ENCODE peak calls at places on chromosomes 16 and 17, in eight cellular contexts. One of them, this sample, is unnamed.

GRCh38 chr17:6297960-6298359 is 137.0 kb downstream of the AIPL1 start:
- DNase-seq in uterus: no peak
- DNase-seq in ovary: no peak
- DNase-seq in lower leg skin: no peak
- DNase-seq in GM12891: no peak
- DNase-seq in IMR-90: no peak
- DNase-seq in upper lobe of left lung: no peak
- DNase-seq in transverse colon: no peak
- DNase-seq in this sample: no peak

GRCh38 chr16:74623214-74623842 is 16.4 kb upstream of the GLG1 start:
- DNase-seq in transverse colon: no peak
- DNase-seq in ovary: no peak
- DNase-seq in upper lobe of left lung: peak
- DNase-seq in IMR-90: peak
- DNase-seq in uterus: no peak
- DNase-seq in GM12891: no peak
- DNase-seq in lower leg skin: no peak
- DNase-seq in this sample: peak

GRCh38 chr17:6569391-6570302 is 13.3 kb upstream of the PITPNM3 start:
- DNase-seq in lower leg skin: no peak
- DNase-seq in transverse colon: no peak
- DNase-seq in upper lobe of left lung: no peak
- DNase-seq in GM12891: no peak
- DNase-seq in IMR-90: no peak
- DNase-seq in ovary: no peak
- DNase-seq in uterus: no peak
- DNase-seq in this sample: peak

GRCh38 chr16:24670623-24671454 is 58.6 kb upstream of the TNRC6A start:
- DNase-seq in lower leg skin: peak
- DNase-seq in upper lobe of left lung: no peak
- DNase-seq in GM12891: peak
- DNase-seq in ovary: peak
- DNase-seq in transverse colon: peak
- DNase-seq in IMR-90: peak
- DNase-seq in uterus: peak
- DNase-seq in this sample: no peak

GRCh38 chr16:70157477-70158260 is 15.9 kb upstream of the CLEC18C start:
- DNase-seq in upper lobe of left lung: no peak
- DNase-seq in ovary: no peak
- DNase-seq in GM12891: no peak
- DNase-seq in lower leg skin: no peak
- DNase-seq in IMR-90: no peak
- DNase-seq in transverse colon: no peak
- DNase-seq in uterus: no peak
- DNase-seq in this sample: no peak

GRCh38 chr17:72426948-72427760 is 306.3 kb downstream of the SOX9 start:
- DNase-seq in ovary: no peak
- DNase-seq in IMR-90: no peak
- DNase-seq in GM12891: no peak
- DNase-seq in upper lobe of left lung: no peak
- DNase-seq in lower leg skin: no peak
- DNase-seq in uterus: no peak
- DNase-seq in transverse colon: peak
- DNase-seq in this sample: no peak

GRCh38 chr17:76155988-76156661 is 15.1 kb upstream of the FOXJ1 start:
- DNase-seq in transverse colon: no peak
- DNase-seq in ovary: no peak
- DNase-seq in upper lobe of left lung: no peak
- DNase-seq in GM12891: no peak
- DNase-seq in IMR-90: no peak
- DNase-seq in lower leg skin: no peak
- DNase-seq in uterus: no peak
- DNase-seq in this sample: no peak

GRCh38 chr16:11139624-11140375 is 116.2 kb downstream of the SOCS1 start:
- DNase-seq in ovary: no peak
- DNase-seq in GM12891: no peak
- DNase-seq in IMR-90: no peak
- DNase-seq in uterus: no peak
- DNase-seq in upper lobe of left lung: no peak
- DNase-seq in transverse colon: no peak
- DNase-seq in lower leg skin: no peak
- DNase-seq in this sample: no peak

GRCh38 chr17:71902931-71903506 is 217.8 kb upstream of the SOX9 start:
- DNase-seq in IMR-90: peak
- DNase-seq in uterus: no peak
- DNase-seq in upper lobe of left lung: no peak
- DNase-seq in ovary: no peak
- DNase-seq in GM12891: no peak
- DNase-seq in transverse colon: no peak
- DNase-seq in lower leg skin: no peak
- DNase-seq in this sample: no peak

GRCh38 chr17:48725005-48725293 is 2.0 kb downstream of the PRAC2 start:
- DNase-seq in uterus: no peak
- DNase-seq in ovary: no peak
- DNase-seq in GM12891: no peak
- DNase-seq in transverse colon: no peak
- DNase-seq in IMR-90: no peak
- DNase-seq in lower leg skin: no peak
- DNase-seq in upper lobe of left lung: no peak
- DNase-seq in this sample: no peak

GRCh38 chr17:57534863-57535651 is 210.0 kb downstream of the CCDC182 start:
- DNase-seq in uterus: no peak
- DNase-seq in upper lobe of left lung: no peak
- DNase-seq in GM12891: no peak
- DNase-seq in transverse colon: peak
- DNase-seq in lower leg skin: no peak
- DNase-seq in IMR-90: no peak
- DNase-seq in ovary: peak
- DNase-seq in this sample: peak

GRCh38 chr16:75256059-75256870 is 4.8 kb upstream of the BCAR1 start:
- DNase-seq in transverse colon: no peak
- DNase-seq in uterus: peak
- DNase-seq in IMR-90: no peak
- DNase-seq in upper lobe of left lung: peak
- DNase-seq in GM12891: no peak
- DNase-seq in ovary: no peak
- DNase-seq in lower leg skin: peak
- DNase-seq in this sample: peak

GRCh38 chr17:8162997-8163977 is 539 bp upstream of the VAMP2 start:
- DNase-seq in uterus: peak
- DNase-seq in ovary: no peak
- DNase-seq in GM12891: no peak
- DNase-seq in IMR-90: no peak
- DNase-seq in transverse colon: peak
- DNase-seq in upper lobe of left lung: no peak
- DNase-seq in lower leg skin: no peak
- DNase-seq in this sample: peak

GRCh38 chr16:88387941-88388627 is 5.3 kb downstream of the ZNF469 start:
- DNase-seq in ovary: no peak
- DNase-seq in GM12891: no peak
- DNase-seq in transverse colon: peak
- DNase-seq in IMR-90: peak
- DNase-seq in upper lobe of left lung: peak
- DNase-seq in lower leg skin: no peak
- DNase-seq in uterus: no peak
- DNase-seq in this sample: no peak

GRCh38 chr16:66717112-66717675 is 20.7 kb upstream of the CMTM4 start:
- DNase-seq in upper lobe of left lung: peak
- DNase-seq in ovary: peak
- DNase-seq in lower leg skin: no peak
- DNase-seq in GM12891: no peak
- DNase-seq in IMR-90: peak
- DNase-seq in uterus: no peak
- DNase-seq in transverse colon: peak
- DNase-seq in this sample: peak

GRCh38 chr16:65120811-65121721 is 797 bp downstream of the CDH11 start:
- DNase-seq in uterus: peak
- DNase-seq in GM12891: no peak
- DNase-seq in upper lobe of left lung: no peak
- DNase-seq in lower leg skin: no peak
- DNase-seq in ovary: peak
- DNase-seq in transverse colon: no peak
- DNase-seq in IMR-90: peak
- DNase-seq in this sample: no peak

GRCh38 chr16:57347858-57348257 is 10.7 kb upstream of the CCL22 start:
- DNase-seq in transverse colon: no peak
- DNase-seq in uterus: no peak
- DNase-seq in IMR-90: no peak
- DNase-seq in GM12891: no peak
- DNase-seq in ovary: no peak
- DNase-seq in upper lobe of left lung: no peak
- DNase-seq in lower leg skin: no peak
- DNase-seq in this sample: no peak

GRCh38 chr16:17444658-17445057 is 26.1 kb downstream of the XYLT1 start:
- DNase-seq in lower leg skin: no peak
- DNase-seq in GM12891: no peak
- DNase-seq in uterus: no peak
- DNase-seq in IMR-90: no peak
- DNase-seq in ovary: no peak
- DNase-seq in transverse colon: no peak
- DNase-seq in upper lobe of left lung: no peak
- DNase-seq in this sample: no peak

GRCh38 chr16:56944954-56945839 is 13.3 kb downstream of the HERPUD1 start:
- DNase-seq in lower leg skin: no peak
- DNase-seq in IMR-90: peak
- DNase-seq in GM12891: no peak
- DNase-seq in upper lobe of left lung: no peak
- DNase-seq in ovary: peak
- DNase-seq in transverse colon: no peak
- DNase-seq in uterus: no peak
- DNase-seq in this sample: no peak

GRCh38 chr17:562174-562573 is 152.5 kb downstream of the VPS53 start:
- DNase-seq in upper lobe of left lung: no peak
- DNase-seq in IMR-90: no peak
- DNase-seq in transverse colon: no peak
- DNase-seq in lower leg skin: no peak
- DNase-seq in uterus: no peak
- DNase-seq in ovary: no peak
- DNase-seq in GM12891: no peak
- DNase-seq in this sample: no peak
- TF ChIP-seq POLR2A in upper lobe of left lung: no peak
- TF ChIP-seq POLR2A in IMR-90: no peak
- TF ChIP-seq POLR2A in transverse colon: no peak
- TF ChIP-seq POLR2A in lower leg skin: no peak
- TF ChIP-seq POLR2A in uterus: no peak
- TF ChIP-seq POLR2A in ovary: no peak
- TF ChIP-seq POLR2A in GM12891: no peak
- TF ChIP-seq POLR2A in this sample: no peak

DNA sequence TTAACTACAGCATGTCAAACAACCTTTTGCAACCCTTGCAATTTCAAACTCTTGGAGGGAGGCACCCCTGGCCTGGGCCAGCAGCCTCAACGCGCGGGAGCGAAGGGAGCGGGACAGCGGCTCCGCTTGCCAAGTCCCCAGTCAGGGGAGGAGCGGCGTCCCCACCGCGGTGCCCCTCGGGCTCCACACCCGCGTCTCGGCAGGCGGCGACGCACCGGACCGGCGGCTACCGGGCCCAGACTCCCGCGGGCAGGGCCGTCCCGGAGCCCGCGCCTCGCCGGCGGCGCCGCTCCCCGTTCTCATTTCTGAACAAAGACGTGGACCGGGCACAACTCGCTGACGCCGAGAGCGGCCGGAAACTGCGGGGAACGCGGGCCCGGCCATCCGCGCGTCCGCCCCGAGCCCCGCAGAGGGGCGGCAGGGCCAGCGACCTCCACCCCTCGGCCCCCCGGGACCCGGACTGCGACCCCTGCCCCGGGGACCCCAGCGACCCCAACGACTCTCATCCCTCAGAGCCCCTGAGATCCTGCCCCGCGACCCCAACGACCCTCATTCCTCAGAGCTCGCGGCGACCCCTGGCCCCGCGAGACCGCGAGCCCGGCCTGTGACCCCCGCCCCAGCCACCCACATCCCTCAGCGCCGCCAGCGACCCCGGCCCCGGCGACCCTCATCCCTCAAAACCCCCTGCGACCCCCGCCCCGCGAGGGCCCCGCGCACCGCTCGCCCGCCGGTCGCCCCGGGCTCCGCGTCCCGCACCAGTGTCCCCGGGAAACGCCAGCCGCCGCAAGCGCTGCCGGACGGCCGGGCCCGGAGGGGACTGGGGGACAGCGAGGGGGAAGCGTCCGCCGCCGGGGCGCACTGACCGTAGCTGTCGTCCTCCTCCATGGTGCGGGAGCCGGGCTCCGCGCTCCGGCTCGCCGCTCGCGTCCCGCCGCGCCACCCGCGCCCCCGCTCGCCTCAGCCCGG is at the start of gene CYTH1:
- DNase-seq in GM12891: no peak
- DNase-seq in IMR-90: no peak
- DNase-seq in upper lobe of left lung: peak
- DNase-seq in transverse colon: peak
- DNase-seq in ovary: peak
- DNase-seq in uterus: peak
- DNase-seq in lower leg skin: no peak
- DNase-seq in this sample: peak
- TF ChIP-seq POLR2A in GM12891: no peak
- TF ChIP-seq POLR2A in IMR-90: peak
- TF ChIP-seq POLR2A in upper lobe of left lung: no peak
- TF ChIP-seq POLR2A in transverse colon: no peak
- TF ChIP-seq POLR2A in ovary: peak
- TF ChIP-seq POLR2A in uterus: peak
- TF ChIP-seq POLR2A in lower leg skin: peak
- TF ChIP-seq POLR2A in this sample: no peak

GRCh38 chr16:81549547-81550411 is 105.2 kb downstream of the CMIP start:
- DNase-seq in GM12891: no peak
- DNase-seq in ovary: no peak
- DNase-seq in transverse colon: no peak
- DNase-seq in upper lobe of left lung: no peak
- DNase-seq in uterus: no peak
- DNase-seq in lower leg skin: no peak
- DNase-seq in IMR-90: no peak
- DNase-seq in this sample: no peak
- TF ChIP-seq POLR2A in GM12891: no peak
- TF ChIP-seq POLR2A in ovary: no peak
- TF ChIP-seq POLR2A in transverse colon: no peak
- TF ChIP-seq POLR2A in upper lobe of left lung: no peak
- TF ChIP-seq POLR2A in uterus: no peak
- TF ChIP-seq POLR2A in lower leg skin: no peak
- TF ChIP-seq POLR2A in IMR-90: no peak
- TF ChIP-seq POLR2A in this sample: no peak

DNA sequence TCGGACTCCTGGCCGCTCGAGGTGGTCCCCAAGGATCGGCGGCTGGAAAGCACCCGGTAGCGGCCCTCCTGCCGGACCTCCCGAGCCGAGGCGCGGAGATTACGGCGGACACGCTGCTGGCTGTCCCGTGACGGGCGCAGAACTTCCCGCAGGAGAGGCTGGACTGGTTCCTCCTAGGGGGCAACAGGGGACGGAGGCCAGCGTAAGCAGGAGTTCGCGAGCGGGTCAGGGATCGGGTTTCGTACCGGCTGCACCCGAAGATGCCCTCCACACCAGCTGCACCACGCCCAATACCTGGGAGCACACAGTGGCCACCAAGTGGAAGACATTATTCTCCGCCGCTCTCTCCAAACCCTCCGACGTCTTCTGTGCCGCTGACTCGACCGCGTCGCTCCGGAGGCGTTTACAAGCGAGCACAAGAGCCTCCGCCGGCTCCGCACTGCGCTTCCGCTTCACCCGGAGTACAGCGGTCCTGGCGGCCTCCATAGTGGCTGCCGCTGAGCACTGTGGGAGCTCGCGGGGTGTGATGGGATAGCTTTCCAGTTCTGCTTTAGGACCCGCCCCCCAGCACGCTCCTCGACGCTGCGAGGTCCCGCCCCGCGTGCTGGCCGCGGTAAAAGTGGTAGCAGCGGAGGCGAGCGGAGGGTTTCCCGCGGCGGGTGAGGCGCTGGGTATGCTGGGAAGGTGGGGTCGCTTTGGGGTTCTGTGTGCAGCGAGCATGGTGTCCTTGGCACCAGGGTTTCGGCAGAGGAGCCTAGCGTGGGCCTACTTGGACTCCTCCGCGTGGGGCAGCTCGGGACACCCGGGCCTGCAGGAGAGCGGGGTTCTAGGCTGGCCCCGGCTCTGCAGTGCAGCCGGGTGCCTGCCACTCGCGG is at the start of the genes PRMT7 and SLC7A6OS:
- DNase-seq in GM12891: peak
- DNase-seq in ovary: peak
- DNase-seq in upper lobe of left lung: peak
- DNase-seq in transverse colon: peak
- DNase-seq in uterus: peak
- DNase-seq in IMR-90: peak
- DNase-seq in lower leg skin: peak
- DNase-seq in this sample: peak
- TF ChIP-seq POLR2A in GM12891: peak
- TF ChIP-seq POLR2A in ovary: peak
- TF ChIP-seq POLR2A in upper lobe of left lung: no peak
- TF ChIP-seq POLR2A in transverse colon: peak
- TF ChIP-seq POLR2A in uterus: peak
- TF ChIP-seq POLR2A in IMR-90: peak
- TF ChIP-seq POLR2A in lower leg skin: no peak
- TF ChIP-seq POLR2A in this sample: peak